ENCODE peak calls at places on chromosome 4, in six cellular contexts. T is Peyer's patch, Q is brain pericyte, J is amniotic stem cell, D is activated T-helper 1 cell treated with Interleukin-2 at 50 U/mL for 16 hours, U is skeletal muscle cell. K is an unnamed sample.
A peak's percentile ranks its signal among the peaks of the same experiment; 100 is the strongest.

GRCh38 chr4:98733601-98734000 is 75.2 kb upstream of the TSPAN5 start:
- DNase-seq in T (no peak), Q (no peak), J (no peak), D (no peak), U (no peak), K (no peak)

GRCh38 chr4:164536829-164537228 is 217.1 kb upstream of the SMIM31 start:
- DNase-seq in T (no peak), Q (no peak), J (no peak), D (no peak), U (peak; percentile 49), K (no peak)

GRCh38 chr4:793109-793861 is 32.6 kb downstream of the CPLX1 start:
- DNase-seq in T (no peak), Q (no peak), J (no peak), D (no peak), U (no peak), K (no peak)

GRCh38 chr4:44916406-44916805 is 190.1 kb upstream of the GNPDA2 start:
- DNase-seq in T (no peak), Q (no peak), J (no peak), D (no peak), U (no peak), K (no peak)

GRCh38 chr4:86359944-86360478 is at the start of gene MAPK10:
- DNase-seq in T (peak; percentile 86), Q (peak; percentile 75), J (no peak), D (no peak), U (peak; percentile 85), K (peak; percentile 64)

GRCh38 chr4:45732161-45732560 is 391.7 kb downstream of the GABRG1 start:
- DNase-seq in T (no peak), Q (no peak), J (no peak), D (no peak), U (no peak), K (no peak)

GRCh38 chr4:70651864-70652506 is 14.3 kb downstream of the JCHAIN start:
- DNase-seq in T (no peak), Q (no peak), J (peak; percentile 7), D (no peak), U (no peak), K (no peak)

GRCh38 chr4:118345813-118346212 is 7.0 kb downstream of the PRSS12 start:
- DNase-seq in T (no peak), Q (no peak), J (no peak), D (no peak), U (no peak), K (no peak)

GRCh38 chr4:8919651-8920288 is 48.1 kb upstream of the HMX1 start:
- DNase-seq in T (no peak), Q (no peak), J (no peak), D (no peak), U (no peak), K (no peak)